ENCODE peak calls at places on chromosomes 7 and 10, in eight cellular contexts. One of them, this sample, is unnamed.

GRCh38 chr7:36011588-36011965 is 141.5 kb upstream of the EEPD1 start:
- DNase-seq in NCI-H446: no peak
- DNase-seq in NCI-H69: peak
- DNase-seq in WERI-Rb-1: no peak
- DNase-seq in stimulated activated CD4-positive, alpha-beta T cell treated with anti-CD3 and anti-CD28 coated beads, Interleukin-2, amount 100 ng/mL, for 4 hours: no peak
- DNase-seq in GF-D8: no peak
- DNase-seq in activated CD8-positive, alpha-beta memory T cell treated with anti-CD3 and anti-CD28 coated beads, Interleukin-2, amount 10 ng/mL, durations not matched to agents 7 days and 5 days: no peak
- DNase-seq in Panc1: no peak
- DNase-seq in this sample: no peak

GRCh38 chr10:65292551-65292950 is 1633.3 kb upstream of the LRRTM3 start:
- DNase-seq in NCI-H446: no peak
- DNase-seq in NCI-H69: no peak
- DNase-seq in WERI-Rb-1: no peak
- DNase-seq in stimulated activated CD4-positive, alpha-beta T cell treated with anti-CD3 and anti-CD28 coated beads, Interleukin-2, amount 100 ng/mL, for 4 hours: no peak
- DNase-seq in GF-D8: no peak
- DNase-seq in activated CD8-positive, alpha-beta memory T cell treated with anti-CD3 and anti-CD28 coated beads, Interleukin-2, amount 10 ng/mL, durations not matched to agents 7 days and 5 days: no peak
- DNase-seq in Panc1: no peak
- DNase-seq in this sample: no peak

GRCh38 chr10:14326581-14326980 is 4.1 kb downstream of the FRMD4A start:
- DNase-seq in NCI-H446: peak
- DNase-seq in NCI-H69: no peak
- DNase-seq in WERI-Rb-1: peak
- DNase-seq in stimulated activated CD4-positive, alpha-beta T cell treated with anti-CD3 and anti-CD28 coated beads, Interleukin-2, amount 100 ng/mL, for 4 hours: no peak
- DNase-seq in GF-D8: no peak
- DNase-seq in activated CD8-positive, alpha-beta memory T cell treated with anti-CD3 and anti-CD28 coated beads, Interleukin-2, amount 10 ng/mL, durations not matched to agents 7 days and 5 days: no peak
- DNase-seq in Panc1: no peak
- DNase-seq in this sample: no peak

GRCh38 chr7:47901542-47901941 is 46.7 kb downstream of the PKD1L1 start:
- DNase-seq in NCI-H446: no peak
- DNase-seq in NCI-H69: no peak
- DNase-seq in WERI-Rb-1: no peak
- DNase-seq in stimulated activated CD4-positive, alpha-beta T cell treated with anti-CD3 and anti-CD28 coated beads, Interleukin-2, amount 100 ng/mL, for 4 hours: no peak
- DNase-seq in GF-D8: no peak
- DNase-seq in activated CD8-positive, alpha-beta memory T cell treated with anti-CD3 and anti-CD28 coated beads, Interleukin-2, amount 10 ng/mL, durations not matched to agents 7 days and 5 days: no peak
- DNase-seq in Panc1: peak
- DNase-seq in this sample: no peak

GRCh38 chr7:50492770-50493519 is 42.8 kb upstream of the FIGNL1 start:
- DNase-seq in NCI-H446: no peak
- DNase-seq in NCI-H69: no peak
- DNase-seq in WERI-Rb-1: no peak
- DNase-seq in stimulated activated CD4-positive, alpha-beta T cell treated with anti-CD3 and anti-CD28 coated beads, Interleukin-2, amount 100 ng/mL, for 4 hours: no peak
- DNase-seq in GF-D8: no peak
- DNase-seq in activated CD8-positive, alpha-beta memory T cell treated with anti-CD3 and anti-CD28 coated beads, Interleukin-2, amount 10 ng/mL, durations not matched to agents 7 days and 5 days: no peak
- DNase-seq in Panc1: no peak
- DNase-seq in this sample: no peak

GRCh38 chr10:125661942-125662515 is 20.9 kb downstream of the TEX36 start:
- DNase-seq in NCI-H446: no peak
- DNase-seq in NCI-H69: peak
- DNase-seq in WERI-Rb-1: no peak
- DNase-seq in stimulated activated CD4-positive, alpha-beta T cell treated with anti-CD3 and anti-CD28 coated beads, Interleukin-2, amount 100 ng/mL, for 4 hours: no peak
- DNase-seq in GF-D8: no peak
- DNase-seq in activated CD8-positive, alpha-beta memory T cell treated with anti-CD3 and anti-CD28 coated beads, Interleukin-2, amount 10 ng/mL, durations not matched to agents 7 days and 5 days: no peak
- DNase-seq in Panc1: no peak
- DNase-seq in this sample: no peak

GRCh38 chr7:41940760-41941343 is 238.0 kb upstream of the INHBA start:
- DNase-seq in NCI-H446: peak
- DNase-seq in NCI-H69: peak
- DNase-seq in WERI-Rb-1: peak
- DNase-seq in stimulated activated CD4-positive, alpha-beta T cell treated with anti-CD3 and anti-CD28 coated beads, Interleukin-2, amount 100 ng/mL, for 4 hours: peak
- DNase-seq in GF-D8: no peak
- DNase-seq in activated CD8-positive, alpha-beta memory T cell treated with anti-CD3 and anti-CD28 coated beads, Interleukin-2, amount 10 ng/mL, durations not matched to agents 7 days and 5 days: peak
- DNase-seq in Panc1: no peak
- DNase-seq in this sample: peak

GRCh38 chr10:77899080-77899477 is 27.5 kb downstream of the DLG5 start:
- DNase-seq in NCI-H446: no peak
- DNase-seq in NCI-H69: peak
- DNase-seq in WERI-Rb-1: no peak
- DNase-seq in stimulated activated CD4-positive, alpha-beta T cell treated with anti-CD3 and anti-CD28 coated beads, Interleukin-2, amount 100 ng/mL, for 4 hours: no peak
- DNase-seq in GF-D8: peak
- DNase-seq in activated CD8-positive, alpha-beta memory T cell treated with anti-CD3 and anti-CD28 coated beads, Interleukin-2, amount 10 ng/mL, durations not matched to agents 7 days and 5 days: no peak
- DNase-seq in Panc1: no peak
- DNase-seq in this sample: no peak

GRCh38 chr10:124701881-124702656 is 42.1 kb downstream of the FAM53B start:
- DNase-seq in NCI-H446: no peak
- DNase-seq in NCI-H69: no peak
- DNase-seq in WERI-Rb-1: no peak
- DNase-seq in stimulated activated CD4-positive, alpha-beta T cell treated with anti-CD3 and anti-CD28 coated beads, Interleukin-2, amount 100 ng/mL, for 4 hours: peak
- DNase-seq in GF-D8: no peak
- DNase-seq in activated CD8-positive, alpha-beta memory T cell treated with anti-CD3 and anti-CD28 coated beads, Interleukin-2, amount 10 ng/mL, durations not matched to agents 7 days and 5 days: no peak
- DNase-seq in Panc1: no peak
- DNase-seq in this sample: no peak

GRCh38 chr7:153457796-153458195 is 594.4 kb upstream of the DPP6 start:
- DNase-seq in NCI-H446: no peak
- DNase-seq in NCI-H69: peak
- DNase-seq in WERI-Rb-1: no peak
- DNase-seq in stimulated activated CD4-positive, alpha-beta T cell treated with anti-CD3 and anti-CD28 coated beads, Interleukin-2, amount 100 ng/mL, for 4 hours: no peak
- DNase-seq in GF-D8: no peak
- DNase-seq in activated CD8-positive, alpha-beta memory T cell treated with anti-CD3 and anti-CD28 coated beads, Interleukin-2, amount 10 ng/mL, durations not matched to agents 7 days and 5 days: no peak
- DNase-seq in Panc1: no peak
- DNase-seq in this sample: no peak

GRCh38 chr10:89134963-89135362 is 72.2 kb downstream of the CH25H start:
- DNase-seq in NCI-H446: no peak
- DNase-seq in NCI-H69: no peak
- DNase-seq in WERI-Rb-1: no peak
- DNase-seq in stimulated activated CD4-positive, alpha-beta T cell treated with anti-CD3 and anti-CD28 coated beads, Interleukin-2, amount 100 ng/mL, for 4 hours: no peak
- DNase-seq in GF-D8: no peak
- DNase-seq in activated CD8-positive, alpha-beta memory T cell treated with anti-CD3 and anti-CD28 coated beads, Interleukin-2, amount 10 ng/mL, durations not matched to agents 7 days and 5 days: no peak
- DNase-seq in Panc1: no peak
- DNase-seq in this sample: no peak

GRCh38 chr7:5750026-5750425 is 31.4 kb downstream of the RNF216 start:
- DNase-seq in NCI-H446: no peak
- DNase-seq in NCI-H69: peak
- DNase-seq in WERI-Rb-1: no peak
- DNase-seq in stimulated activated CD4-positive, alpha-beta T cell treated with anti-CD3 and anti-CD28 coated beads, Interleukin-2, amount 100 ng/mL, for 4 hours: no peak
- DNase-seq in GF-D8: no peak
- DNase-seq in activated CD8-positive, alpha-beta memory T cell treated with anti-CD3 and anti-CD28 coated beads, Interleukin-2, amount 10 ng/mL, durations not matched to agents 7 days and 5 days: no peak
- DNase-seq in Panc1: no peak
- DNase-seq in this sample: no peak

GRCh38 chr10:62851449-62851848 is 35.3 kb upstream of the EGR2 start:
- DNase-seq in NCI-H446: no peak
- DNase-seq in NCI-H69: peak
- DNase-seq in WERI-Rb-1: no peak
- DNase-seq in stimulated activated CD4-positive, alpha-beta T cell treated with anti-CD3 and anti-CD28 coated beads, Interleukin-2, amount 100 ng/mL, for 4 hours: no peak
- DNase-seq in GF-D8: no peak
- DNase-seq in activated CD8-positive, alpha-beta memory T cell treated with anti-CD3 and anti-CD28 coated beads, Interleukin-2, amount 10 ng/mL, durations not matched to agents 7 days and 5 days: no peak
- DNase-seq in Panc1: no peak
- DNase-seq in this sample: no peak

GRCh38 chr7:115357213-115357999 is 435.5 kb downstream of the MDFIC start:
- DNase-seq in NCI-H446: no peak
- DNase-seq in NCI-H69: peak
- DNase-seq in WERI-Rb-1: no peak
- DNase-seq in stimulated activated CD4-positive, alpha-beta T cell treated with anti-CD3 and anti-CD28 coated beads, Interleukin-2, amount 100 ng/mL, for 4 hours: no peak
- DNase-seq in GF-D8: no peak
- DNase-seq in activated CD8-positive, alpha-beta memory T cell treated with anti-CD3 and anti-CD28 coated beads, Interleukin-2, amount 10 ng/mL, durations not matched to agents 7 days and 5 days: no peak
- DNase-seq in Panc1: no peak
- DNase-seq in this sample: no peak

GRCh38 chr10:70267161-70267933 is 16.5 kb downstream of the NPFFR1 start:
- DNase-seq in NCI-H446: no peak
- DNase-seq in NCI-H69: no peak
- DNase-seq in WERI-Rb-1: no peak
- DNase-seq in stimulated activated CD4-positive, alpha-beta T cell treated with anti-CD3 and anti-CD28 coated beads, Interleukin-2, amount 100 ng/mL, for 4 hours: no peak
- DNase-seq in GF-D8: no peak
- DNase-seq in activated CD8-positive, alpha-beta memory T cell treated with anti-CD3 and anti-CD28 coated beads, Interleukin-2, amount 10 ng/mL, durations not matched to agents 7 days and 5 days: no peak
- DNase-seq in Panc1: peak
- DNase-seq in this sample: no peak

GRCh38 chr10:119761106-119761505 is 35.3 kb downstream of the INPP5F start:
- DNase-seq in NCI-H446: no peak
- DNase-seq in NCI-H69: no peak
- DNase-seq in WERI-Rb-1: no peak
- DNase-seq in stimulated activated CD4-positive, alpha-beta T cell treated with anti-CD3 and anti-CD28 coated beads, Interleukin-2, amount 100 ng/mL, for 4 hours: no peak
- DNase-seq in GF-D8: no peak
- DNase-seq in activated CD8-positive, alpha-beta memory T cell treated with anti-CD3 and anti-CD28 coated beads, Interleukin-2, amount 10 ng/mL, durations not matched to agents 7 days and 5 days: no peak
- DNase-seq in Panc1: no peak
- DNase-seq in this sample: no peak

GRCh38 chr7:134421998-134422397 is 36.9 kb downstream of the AKR1B1 start:
- DNase-seq in NCI-H446: no peak
- DNase-seq in NCI-H69: no peak
- DNase-seq in WERI-Rb-1: no peak
- DNase-seq in stimulated activated CD4-positive, alpha-beta T cell treated with anti-CD3 and anti-CD28 coated beads, Interleukin-2, amount 100 ng/mL, for 4 hours: no peak
- DNase-seq in GF-D8: no peak
- DNase-seq in activated CD8-positive, alpha-beta memory T cell treated with anti-CD3 and anti-CD28 coated beads, Interleukin-2, amount 10 ng/mL, durations not matched to agents 7 days and 5 days: no peak
- DNase-seq in Panc1: no peak
- DNase-seq in this sample: no peak

GRCh38 chr7:30770936-30771858 is at the start of gene MINDY4:
- DNase-seq in NCI-H446: no peak
- DNase-seq in NCI-H69: peak
- DNase-seq in WERI-Rb-1: peak
- DNase-seq in stimulated activated CD4-positive, alpha-beta T cell treated with anti-CD3 and anti-CD28 coated beads, Interleukin-2, amount 100 ng/mL, for 4 hours: peak
- DNase-seq in GF-D8: no peak
- DNase-seq in activated CD8-positive, alpha-beta memory T cell treated with anti-CD3 and anti-CD28 coated beads, Interleukin-2, amount 10 ng/mL, durations not matched to agents 7 days and 5 days: peak
- DNase-seq in Panc1: no peak
- DNase-seq in this sample: peak

GRCh38 chr10:11697718-11698527 is 44.3 kb upstream of the ECHDC3 start:
- DNase-seq in NCI-H446: no peak
- DNase-seq in NCI-H69: peak
- DNase-seq in WERI-Rb-1: no peak
- DNase-seq in stimulated activated CD4-positive, alpha-beta T cell treated with anti-CD3 and anti-CD28 coated beads, Interleukin-2, amount 100 ng/mL, for 4 hours: no peak
- DNase-seq in GF-D8: no peak
- DNase-seq in activated CD8-positive, alpha-beta memory T cell treated with anti-CD3 and anti-CD28 coated beads, Interleukin-2, amount 10 ng/mL, durations not matched to agents 7 days and 5 days: peak
- DNase-seq in Panc1: no peak
- DNase-seq in this sample: no peak

GRCh38 chr10:46516660-46517416 is 39.6 kb downstream of the GPRIN2 start:
- DNase-seq in NCI-H446: no peak
- DNase-seq in NCI-H69: no peak
- DNase-seq in WERI-Rb-1: peak
- DNase-seq in stimulated activated CD4-positive, alpha-beta T cell treated with anti-CD3 and anti-CD28 coated beads, Interleukin-2, amount 100 ng/mL, for 4 hours: no peak
- DNase-seq in GF-D8: no peak
- DNase-seq in activated CD8-positive, alpha-beta memory T cell treated with anti-CD3 and anti-CD28 coated beads, Interleukin-2, amount 10 ng/mL, durations not matched to agents 7 days and 5 days: peak
- DNase-seq in Panc1: no peak
- DNase-seq in this sample: no peak

This sample was measured in SK-N-DZ.